ENCODE peak calls at places on chromosome 14, in eight cellular contexts. L is cardiac muscle cell; V is left lung; G is breast epithelium; T is transverse colon; K is body of pancreas; Y is CD8-positive, alpha-beta T cell; A is tibial nerve. M is an unnamed sample.
A peak's percentile ranks its signal among the peaks of the same experiment; 100 is the strongest.

GRCh38 chr14:53880761-53881160 is 75.9 kb downstream of the BMP4 start:
- DNase-seq in L (no peak), Y (no peak), G (no peak), A (no peak), V (no peak), T (no peak), K (no peak), M (no peak)

GRCh38 chr14:66117600-66117999 is 368.6 kb upstream of the CCDC196 start:
- DNase-seq in A (no peak), G (no peak), L (peak; percentile 68), K (no peak), T (no peak), Y (no peak), V (no peak), M (no peak)

GRCh38 chr14:69242311-69243224 is 17.4 kb upstream of the GALNT16 start:
- DNase-seq in G (no peak), T (peak; percentile 50), L (peak; percentile 78), Y (peak; percentile 15), V (no peak), K (peak; percentile 68), A (peak; percentile 88), M (no peak)

GRCh38 chr14:23629831-23630396 is 6.2 kb upstream of the DHRS2 start:
- DNase-seq in K (no peak), G (no peak), V (no peak), A (no peak), T (no peak), L (no peak), Y (no peak), M (no peak)

GRCh38 chr14:93263416-93263815 is 56.4 kb downstream of the UBR7 start:
- DNase-seq in A (no peak), K (no peak), Y (no peak), G (no peak), L (no peak), V (no peak), T (no peak), M (no peak)

GRCh38 chr14:63933110-63933509 is 80.3 kb downstream of the SYNE2 start:
- DNase-seq in K (no peak), Y (no peak), A (no peak), V (no peak), G (no peak), T (no peak), L (no peak), M (no peak)

GRCh38 chr14:78721756-78722455 is 551.7 kb downstream of the NRXN3 start:
- DNase-seq in L (no peak), V (no peak), G (no peak), K (no peak), A (no peak), T (no peak), Y (no peak), M (no peak)

GRCh38 chr14:78633747-78634146 is 463.6 kb downstream of the NRXN3 start:
- DNase-seq in A (no peak), K (no peak), G (no peak), V (no peak), T (no peak), L (no peak), Y (no peak), M (no peak)

GRCh38 chr14:68295316-68295816 is 475.8 kb downstream of the RAD51B start:
- DNase-seq in V (peak; percentile 41), A (no peak), T (peak; percentile 31), G (no peak), L (peak; percentile 55), K (peak; percentile 68), Y (no peak), M (no peak)

GRCh38 chr14:65239143-65239672 is 136.9 kb upstream of the MAX start:
- DNase-seq in K (no peak), A (no peak), L (peak; percentile 97), Y (no peak), V (no peak), T (peak; percentile 59), G (no peak), M (no peak)

GRCh38 chr14:50399251-50400032 is 2.8 kb upstream of the CDKL1 start:
- DNase-seq in A (peak; percentile 40), T (peak; percentile 80), Y (no peak), K (peak; percentile 36), V (no peak), G (no peak), L (peak; percentile 26), M (no peak)

GRCh38 chr14:26765768-26766550 is 168.1 kb upstream of the NOVA1 start:
- DNase-seq in Y (no peak), T (peak; percentile 10), L (peak; percentile 91), K (no peak), A (peak; percentile 60), V (peak; percentile 34), G (no peak), M (no peak)

GRCh38 chr14:41607966-41608663 is 1.4 kb downstream of the LRFN5 start:
- DNase-seq in L (no peak), Y (no peak), T (no peak), V (no peak), G (no peak), A (no peak), K (no peak), M (no peak)

GRCh38 chr14:88189040-88189839 is 133.8 kb downstream of the KCNK10 start:
- DNase-seq in V (peak; percentile 60), A (peak; percentile 98), T (peak; percentile 88), L (peak; percentile 96), K (peak; percentile 94), G (no peak), Y (peak; percentile 20), M (peak; percentile 31)

GRCh38 chr14:105581551-105582341 is 55.4 kb downstream of the TMEM121 start:
- DNase-seq in L (no peak), T (peak; percentile 68), K (no peak), G (peak; percentile 24), Y (no peak), A (no peak), V (peak; percentile 29), M (no peak)

GRCh38 chr14:83556746-83557460 is 1973.0 kb upstream of the FLRT2 start:
- DNase-seq in V (no peak), Y (no peak), L (peak; percentile 28), K (no peak), A (no peak), G (no peak), T (no peak), M (no peak)

GRCh38 chr14:89575386-89576061 is 158.5 kb upstream of the FOXN3 start:
- DNase-seq in A (no peak), K (no peak), L (no peak), G (no peak), V (no peak), Y (no peak), T (no peak), M (no peak)

GRCh38 chr14:67514203-67514607 is 18.9 kb upstream of the PLEKHH1 start:
- DNase-seq in K (peak; percentile 22), Y (no peak), A (peak; percentile 6), V (no peak), G (no peak), T (peak; percentile 28), L (no peak), M (no peak)

GRCh38 chr14:52829527-52829926 is 38.1 kb upstream of the GNPNAT1 start:
- DNase-seq in V (no peak), Y (no peak), A (no peak), L (no peak), T (no peak), G (no peak), K (no peak), M (no peak)

GRCh38 chr14:68047910-68048309 is 228.3 kb downstream of the RAD51B start:
- DNase-seq in G (no peak), K (no peak), T (no peak), Y (no peak), L (peak; percentile 25), A (no peak), V (no peak), M (no peak)

DNA sequence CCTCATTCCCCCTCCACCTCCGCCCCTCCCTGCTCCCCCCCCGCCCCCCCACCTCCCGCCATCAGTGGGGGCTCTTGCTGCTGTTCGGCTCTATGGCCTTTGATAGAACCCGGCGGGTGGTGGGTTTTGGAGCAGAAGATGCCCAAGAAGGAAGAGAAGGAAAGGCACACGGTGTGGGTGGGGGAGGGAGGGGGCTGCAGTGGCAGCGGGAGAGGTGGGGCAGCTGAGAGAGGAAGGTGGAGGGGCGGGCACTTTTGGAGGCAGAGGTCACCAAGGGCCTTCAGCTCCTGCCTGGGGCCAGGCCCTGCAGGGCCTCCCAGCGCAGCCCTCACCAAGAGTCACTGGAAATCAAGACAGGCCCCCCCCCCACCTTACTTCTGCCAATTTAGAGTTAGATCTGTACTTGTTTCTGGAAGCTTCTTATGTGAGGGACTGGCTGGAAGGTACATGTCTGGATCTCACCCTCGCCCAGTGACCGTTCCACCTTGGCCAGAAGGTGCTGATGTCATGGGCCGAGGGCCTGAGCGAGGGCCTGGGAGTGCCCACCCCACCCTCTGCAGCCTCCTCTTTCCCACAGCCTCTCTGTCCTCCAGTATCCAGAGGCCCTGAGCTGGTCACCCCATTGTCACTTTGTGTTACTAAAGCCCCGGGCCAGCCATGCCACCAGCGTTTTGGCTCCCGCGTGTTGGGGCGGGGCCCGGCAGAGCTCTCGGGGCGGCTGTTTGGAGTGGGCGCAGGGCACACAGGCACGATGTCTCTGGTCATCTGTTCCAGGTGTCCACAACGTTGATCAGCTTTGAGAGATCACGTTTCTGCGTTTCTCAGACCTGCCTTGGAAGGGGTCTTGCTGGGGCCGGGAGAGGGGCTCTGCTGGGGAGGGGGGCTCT is 153.9 kb downstream of the KIF26A start:
- DNase-seq in Y (no peak), V (peak; percentile 24), A (no peak), T (peak; percentile 5), G (peak; percentile 19), K (no peak), L (no peak), M (no peak)
- H3K9me3 ChIP-seq in Y (no peaks in the 10 kb centered on the region), V (no peaks in the 10 kb centered on the region), A (no peaks in the 10 kb centered on the region), T (no peaks in the 10 kb centered on the region), G (no peaks in the 10 kb centered on the region), K (no peaks in the 10 kb centered on the region), L (no peaks in the 10 kb centered on the region), M (no peaks in the 10 kb centered on the region)

GRCh38 chr14:99445916-99446315 is 34.7 kb downstream of the SETD3 start:
- DNase-seq in L (no peak), Y (no peak), A (no peak), T (no peak), K (no peak), V (no peak), G (no peak), M (no peak)
- H3K36me3 ChIP-seq in L (peaks cover 14% of the 10 kb centered on the region), Y (peaks cover 26% of the 10 kb centered on the region), A (no peaks in the 10 kb centered on the region), T (no peaks in the 10 kb centered on the region), K (no peaks in the 10 kb centered on the region), V (peaks cover 82% of the 10 kb centered on the region), G (no peaks in the 10 kb centered on the region), M (peaks cover 20% of the 10 kb centered on the region)

GRCh38 chr14:55450124-55450523 is 9.7 kb upstream of the TBPL2 start:
- DNase-seq in V (no peak), G (no peak), A (no peak), Y (no peak), K (no peak), T (no peak), L (no peak), M (no peak)
- H3K4me1 ChIP-seq in V (peaks cover 14% of the 10 kb centered on the region), G (no peaks in the 10 kb centered on the region), A (peaks cover 14% of the 10 kb centered on the region), Y (no peaks in the 10 kb centered on the region), K (peaks cover 32% of the 10 kb centered on the region), T (peaks cover 10% of the 10 kb centered on the region), L (peaks cover 18% of the 10 kb centered on the region), M (no peaks in the 10 kb centered on the region)

GRCh38 chr14:104152246-104152575 is 13.8 kb downstream of the KIF26A start:
- DNase-seq in V (no peak), T (no peak), L (no peak), G (no peak), Y (no peak), K (no peak), A (no peak), M (no peak)
- H3K9me3 ChIP-seq in V (no peaks in the 10 kb centered on the region), T (no peaks in the 10 kb centered on the region), L (no peaks in the 10 kb centered on the region), G (no peaks in the 10 kb centered on the region), Y (no peaks in the 10 kb centered on the region), K (no peaks in the 10 kb centered on the region), A (no peaks in the 10 kb centered on the region), M (no peaks in the 10 kb centered on the region)

M was measured in effector memory CD4-positive, alpha-beta T cell.